ENCODE peak calls at places on chromosome 11, in seven cellular contexts. A is CD8-positive, alpha-beta T cell; I is fibroblast of pulmonary artery; T is ovary; Y is NB4; D is HFFc6; R is dorsolateral prefrontal cortex. U is an unnamed sample.

GRCh38 chr11:133928628-133929059 is 28.1 kb downstream of the IGSF9B start:
- DNase-seq in A (peak; percentile 53), I (no peak), T (no peak), Y (peak; percentile 88), D (no peak), R (no peak), U (peak; percentile 8)

GRCh38 chr11:110106713-110107274 is 13.6 kb downstream of the ZC3H12C start:
- DNase-seq in A (no peak), I (no peak), T (no peak), Y (no peak), D (no peak), R (no peak), U (no peak)

GRCh38 chr11:45687836-45688235 is 22.4 kb upstream of the CHST1 start:
- DNase-seq in A (no peak), I (no peak), T (no peak), Y (no peak), D (no peak), R (no peak), U (no peak)

GRCh38 chr11:103358251-103358650 is 249.0 kb downstream of the DYNC2H1 start:
- DNase-seq in A (no peak), I (peak; percentile 17), T (no peak), Y (no peak), D (peak; percentile 42), R (no peak), U (no peak)

GRCh38 chr11:31817054-31817620 is 6.0 kb upstream of the PAX6 start:
- DNase-seq in A (no peak), I (no peak), T (no peak), Y (no peak), D (no peak), R (no peak), U (no peak)

GRCh38 chr11:86537541-86538222 is 134.7 kb downstream of the ME3 start:
- DNase-seq in A (no peak), I (peak; percentile 52), T (no peak), Y (peak; percentile 21), D (no peak), R (no peak), U (no peak)

GRCh38 chr11:132072044-132072879 is 701.8 kb downstream of the NTM start:
- DNase-seq in A (no peak), I (peak; percentile 96), T (no peak), Y (no peak), D (peak; percentile 98), R (no peak), U (peak; percentile 94)

GRCh38 chr11:125369808-125370207 is 126.3 kb downstream of the FEZ1 start:
- DNase-seq in A (no peak), I (no peak), T (no peak), Y (no peak), D (no peak), R (no peak), U (no peak)

GRCh38 chr11:68142028-68142412 is 20.8 kb upstream of the CHKA start:
- DNase-seq in A (no peak), I (no peak), T (no peak), Y (peak; percentile 94), D (no peak), R (peak; percentile 44), U (peak; percentile 19)

GRCh38 chr11:127651175-127651887 is 650.8 kb upstream of the KIRREL3 start:
- DNase-seq in A (no peak), I (peak; percentile 39), T (no peak), Y (no peak), D (peak; percentile 83), R (no peak), U (peak; percentile 16)

GRCh38 chr11:2205214-2205770 is 33.7 kb upstream of the TH start:
- DNase-seq in A (no peak), I (no peak), T (peak; percentile 9), Y (no peak), D (no peak), R (peak; percentile 4), U (no peak)

GRCh38 chr11:12319734-12320387 is 57.5 kb upstream of the PARVA start:
- DNase-seq in A (no peak), I (no peak), T (no peak), Y (no peak), D (no peak), R (no peak), U (no peak)

GRCh38 chr11:7551571-7551970 is 37.8 kb downstream of the PPFIBP2 start:
- DNase-seq in A (no peak), I (peak; percentile 69), T (no peak), Y (no peak), D (peak; percentile 28), R (no peak), U (peak; percentile 37)

GRCh38 chr11:36088234-36088975 is 144.5 kb downstream of the LDLRAD3 start:
- DNase-seq in A (no peak), I (peak; percentile 33), T (no peak), Y (no peak), D (peak; percentile 23), R (no peak), U (no peak)

GRCh38 chr11:65591939-65592814 is 3.4 kb downstream of the KCNK7 start:
- DNase-seq in A (no peak), I (no peak), T (no peak), Y (no peak), D (no peak), R (no peak), U (peak; percentile 66)

GRCh38 chr11:73296501-73297230 is 11.4 kb upstream of the ARHGEF17 start:
- DNase-seq in A (no peak), I (no peak), T (peak; percentile 35), Y (no peak), D (no peak), R (no peak), U (no peak)

GRCh38 chr11:789951-790350 is at the start of gene CEND1:
- DNase-seq in A (no peak), I (peak; percentile 49), T (no peak), Y (no peak), D (peak; percentile 18), R (no peak), U (peak; percentile 44)

GRCh38 chr11:114166897-114167323 is 107.4 kb downstream of the ZBTB16 start:
- DNase-seq in A (no peak), I (peak; percentile 92), T (no peak), Y (peak; percentile 82), D (peak; percentile 87), R (no peak), U (peak; percentile 85)

GRCh38 chr11:116981216-116981887 is 116.9 kb downstream of the SIK3 start:
- DNase-seq in A (no peak), I (no peak), T (no peak), Y (peak; percentile 87), D (no peak), R (no peak), U (no peak)

GRCh38 chr11:108916935-108917334 is 252.1 kb downstream of the DDX10 start:
- DNase-seq in A (no peak), I (no peak), T (no peak), Y (no peak), D (no peak), R (no peak), U (no peak)

GRCh38 chr11:134385774-134386565 is 26.1 kb downstream of the B3GAT1 start:
- DNase-seq in A (no peak), I (no peak), T (no peak), Y (no peak), D (no peak), R (peak; percentile 68), U (peak; percentile 23)

GRCh38 chr11:107696140-107696539 is 15.7 kb downstream of the SLN start:
- DNase-seq in A (no peak), I (peak; percentile 91), T (no peak), Y (no peak), D (peak; percentile 95), R (no peak), U (peak; percentile 85)

GRCh38 chr11:126129681-126130671 is 67.3 kb upstream of the CDON start:
- DNase-seq in A (no peak), I (no peak), T (peak; percentile 37), Y (peak; percentile 39), D (no peak), R (no peak), U (no peak)

GRCh38 chr11:107563702-107564101 is 1.8 kb downstream of the ALKBH8 start:
- DNase-seq in A (peak; percentile 49), I (peak; percentile 71), T (no peak), Y (peak; percentile 72), D (peak; percentile 68), R (no peak), U (peak; percentile 62)

DNA sequence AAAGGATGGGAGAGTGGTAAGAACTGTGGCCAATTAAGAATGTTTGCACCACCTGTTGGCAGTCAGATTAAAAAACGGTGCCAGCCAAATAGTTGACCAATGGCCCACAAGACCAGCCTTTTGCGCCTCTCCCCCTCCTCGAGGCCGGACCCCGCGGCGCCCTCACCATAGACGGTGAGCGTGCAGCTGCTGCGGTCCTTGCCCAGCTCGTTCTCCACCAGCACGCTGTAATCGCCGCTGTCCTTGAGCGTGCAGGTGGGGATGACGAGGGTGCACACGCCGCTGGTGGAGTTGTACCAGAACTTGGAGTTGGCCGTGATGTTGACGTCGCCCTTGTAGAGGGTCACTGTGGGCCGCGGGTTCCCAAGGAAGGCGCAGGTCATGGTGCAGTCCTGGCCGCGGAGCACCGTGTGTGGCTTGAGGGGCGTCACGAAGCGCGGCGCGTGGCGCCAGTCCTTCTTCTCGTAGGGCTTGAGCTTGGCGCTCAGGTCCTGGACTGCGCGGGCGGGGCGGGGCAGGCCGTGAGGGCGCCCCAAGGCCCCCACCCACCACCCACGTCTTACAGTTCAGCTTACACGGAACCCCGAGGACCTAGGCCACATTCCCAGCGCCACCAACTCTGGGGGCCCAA is 7.2 kb downstream of the TMEM86A start:
- DNase-seq in A (no peak), I (no peak), T (peak; percentile 75), Y (no peak), D (no peak), R (no peak), U (no peak)
- TF ChIP-seq CTCF in A (no peak), I (no peak), T (no peak), Y (no peak), D (no peak), R (no peak), U (no peak)

DNA sequence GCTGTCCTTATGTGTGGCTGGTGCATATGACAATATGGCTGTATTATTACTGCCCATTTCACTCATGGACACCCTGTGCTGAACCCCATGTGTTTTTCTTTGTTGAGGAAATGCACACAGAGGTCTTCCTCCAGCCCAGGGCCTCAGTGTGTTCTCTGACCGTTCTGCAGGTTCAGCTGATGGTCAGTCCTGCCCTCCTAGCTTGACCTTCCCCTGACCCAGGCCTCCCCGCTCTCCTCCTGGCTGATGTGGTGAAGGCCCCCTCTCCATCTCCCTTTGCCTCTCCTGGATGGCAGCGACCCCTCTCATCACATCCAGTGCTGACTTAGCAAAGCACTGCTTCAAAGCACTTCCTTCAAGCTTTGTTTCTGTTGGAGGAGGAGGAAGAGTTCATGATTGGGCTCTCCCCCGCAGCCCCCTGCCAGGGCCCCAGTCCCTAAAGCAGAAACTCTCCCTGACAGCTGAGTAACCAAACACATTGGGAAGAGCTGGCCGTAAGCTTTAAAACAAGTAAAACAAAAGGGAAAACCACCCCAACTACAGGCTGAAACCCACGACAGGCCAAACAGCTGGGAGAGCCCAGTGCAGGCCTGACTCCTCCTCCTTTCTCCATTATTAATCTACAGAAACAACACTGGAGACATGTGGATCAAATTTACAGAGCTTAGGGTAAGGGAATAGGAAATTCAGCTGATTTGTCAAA is 101.3 kb downstream of the NAT10 start:
- DNase-seq in A (no peak), I (no peak), T (peak; percentile 60), Y (peak; percentile 86), D (no peak), R (no peak), U (no peak)
- TF ChIP-seq CTCF in A (no peak), I (no peak), T (no peak), Y (no peak), D (no peak), R (no peak), U (no peak)

GRCh38 chr11:6297831-6298230 is 22.5 kb downstream of the CAVIN3 start:
- DNase-seq in A (no peak), I (no peak), T (no peak), Y (no peak), D (no peak), R (no peak), U (no peak)
- TF ChIP-seq CTCF in A (peak; percentile 12), I (peak; percentile 52), T (peak; percentile 17), Y (peak; percentile 5), D (peak; percentile 67), R (no peak), U (peak; percentile 36)

GRCh38 chr11:15764948-15765347 is 591.4 kb downstream of the SOX6 start:
- DNase-seq in A (no peak), I (no peak), T (no peak), Y (no peak), D (no peak), R (no peak), U (peak; percentile 90)
- TF ChIP-seq CTCF in A (no peak), I (no peak), T (no peak), Y (no peak), D (no peak), R (no peak), U (no peak)

U was measured in epithelial cell of esophagus.